ENCODE peak calls at places on chromosomes 13 and 19, in four cellular contexts. Y, Q, M and P are unnamed samples.

GRCh38 chr19:2110822-2111221 is 14.1 kb downstream of the IZUMO4 start:
- DNase-seq in M (no peak), Y (no peak), Q (no peak), P (no peak)

GRCh38 chr19:41324921-41325639 is 15.1 kb downstream of the CCDC97 start:
- DNase-seq in M (no peak), Y (peak), Q (no peak), P (no peak)

GRCh38 chr13:101942038-101942437 is 459.8 kb downstream of the FGF14 start:
- DNase-seq in Y (no peak), M (peak), Q (peak), P (no peak)

GRCh38 chr19:31578326-31578725 is 229.1 kb upstream of the TSHZ3 start:
- DNase-seq in Q (no peak), M (no peak), Y (no peak), P (no peak)

GRCh38 chr13:110853235-110853721 is 61.6 kb downstream of the ANKRD10 start:
- DNase-seq in M (no peak), Q (no peak), Y (no peak), P (no peak)

GRCh38 chr19:56321981-56322558 is 7.4 kb upstream of the ZSCAN5A start:
- DNase-seq in Y (no peak), M (no peak), Q (peak), P (no peak)

GRCh38 chr19:48623556-48624066 is 4.3 kb downstream of the SPHK2 start:
- DNase-seq in Q (no peak), Y (no peak), M (no peak), P (no peak)

GRCh38 chr13:99418663-99419140 is 82.6 kb upstream of the TM9SF2 start:
- DNase-seq in Q (no peak), M (no peak), Y (no peak), P (no peak)

GRCh38 chr19:27719034-27719433 is 1493.9 kb downstream of the UQCRFS1 start:
- DNase-seq in M (no peak), Q (no peak), Y (no peak), P (no peak)

GRCh38 chr13:97068964-97069815 is 74.9 kb upstream of the OXGR1 start:
- DNase-seq in Q (no peak), Y (no peak), M (no peak), P (no peak)

GRCh38 chr13:33207616-33207964 is 78.0 kb downstream of the STARD13 start:
- DNase-seq in M (no peak), Y (peak), Q (no peak), P (no peak)

GRCh38 chr13:44812818-44813217 is 176.5 kb downstream of the NUFIP1 start:
- DNase-seq in Q (no peak), Y (no peak), M (no peak), P (no peak)

GRCh38 chr13:112700291-112701060 is 10.6 kb downstream of the ATP11A start:
- DNase-seq in Y (no peak), M (no peak), Q (no peak), P (no peak)

GRCh38 chr19:57946316-57946715 is 1.2 kb downstream of the ZNF256 start:
- DNase-seq in Y (no peak), M (no peak), Q (no peak), P (no peak)

GRCh38 chr19:55599468-55600335 is at the start of the genes FIZ1 and ZNF524:
- DNase-seq in Y (peak), Q (peak), M (peak), P (peak)

GRCh38 chr19:52397310-52398090 is at the start of gene ZNF528:
- DNase-seq in Q (peak), M (peak), Y (peak), P (peak)

GRCh38 chr19:14419038-14419813 is at the start of gene DDX39A:
- DNase-seq in Q (peak), Y (peak), M (peak), P (peak)

GRCh38 chr13:52809310-52809769 is 39.1 kb downstream of the PCDH8 start:
- DNase-seq in M (peak), Q (peak), Y (peak), P (no peak)

GRCh38 chr13:35712907-35713685 is 236.6 kb upstream of the MAB21L1 start:
- DNase-seq in M (no peak), Y (no peak), Q (no peak), P (no peak)

GRCh38 chr13:67048793-67049150 is 181.4 kb downstream of the PCDH9 start:
- DNase-seq in M (no peak), Y (peak), Q (no peak), P (no peak)

GRCh38 chr13:19794552-19795143 is 11.9 kb upstream of the PSPC1 start:
- DNase-seq in M (no peak), Y (no peak), Q (no peak), P (no peak)